ENCODE peak calls at places on chromosomes 2 and 18, in eight cellular contexts. E is brain microvascular endothelial cell, R is body of pancreas, I is AG04450, G is esophagus muscularis mucosa, F is gastrocnemius medialis, V is foreskin fibroblast, O is right atrium auricular region. X is an unnamed sample.

GRCh38 chr18:71995895-71996443 is 548.2 kb downstream of the CBLN2 start:
- DNase-seq in E (no peak), R (no peak), I (no peak), G (no peak), F (no peak), V (no peak), O (no peak), X (no peak)

GRCh38 chr2:42414158-42414557 is 53.1 kb upstream of the COX7A2L start:
- DNase-seq in E (no peak), R (no peak), I (no peak), G (no peak), F (no peak), V (no peak), O (no peak), X (no peak)

GRCh38 chr2:183035954-183036669 is 2.1 kb downstream of the NCKAP1 start:
- DNase-seq in E (no peak), R (no peak), I (no peak), G (no peak), F (no peak), V (no peak), O (no peak), X (peak)

GRCh38 chr2:35410431-35411061 is 945.0 kb upstream of the CRIM1 start:
- DNase-seq in E (peak), R (peak), I (no peak), G (no peak), F (no peak), V (no peak), O (no peak), X (peak)

GRCh38 chr2:61959381-61960293 is 54.2 kb downstream of the COMMD1 start:
- DNase-seq in E (no peak), R (no peak), I (no peak), G (no peak), F (no peak), V (no peak), O (no peak), X (no peak)

GRCh38 chr18:8890957-8891464 is 185.7 kb downstream of the MTCL1 start:
- DNase-seq in E (peak), R (no peak), I (peak), G (no peak), F (no peak), V (peak), O (no peak), X (no peak)

GRCh38 chr2:216279459-216279858 is 92.8 kb downstream of the MARCHF4 start:
- DNase-seq in E (no peak), R (peak), I (no peak), G (no peak), F (no peak), V (peak), O (no peak), X (no peak)

GRCh38 chr2:127219716-127220090 is 396 bp downstream of the CYP27C1 start:
- DNase-seq in E (no peak), R (peak), I (no peak), G (no peak), F (no peak), V (peak), O (no peak), X (peak)

GRCh38 chr2:22056621-22057132 is 932.9 kb downstream of the TDRD15 start:
- DNase-seq in E (no peak), R (no peak), I (no peak), G (no peak), F (no peak), V (no peak), O (no peak), X (no peak)

DNA sequence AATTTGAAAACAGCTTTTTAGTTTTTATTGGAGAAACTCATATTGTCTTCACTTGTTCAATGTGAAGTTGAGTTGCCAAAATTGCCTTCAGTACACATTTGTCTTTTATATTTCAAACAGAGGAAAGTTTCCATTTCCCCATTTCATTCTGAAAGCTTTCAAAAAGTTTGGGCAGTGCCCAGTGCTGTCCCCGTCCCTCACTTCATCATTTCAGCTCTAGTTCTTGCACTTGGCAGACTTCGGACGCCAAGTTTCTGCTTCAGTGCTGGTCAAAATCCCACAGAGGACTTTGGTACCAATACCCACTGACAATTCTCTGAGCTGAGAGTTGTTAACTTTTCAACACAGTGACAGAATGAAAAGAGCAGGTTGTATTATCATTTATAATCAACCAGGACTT is 43.4 kb upstream of the AQP4 start:
- DNase-seq in E (no peak), R (no peak), I (no peak), G (no peak), F (no peak), V (no peak), O (no peak), X (no peak)
- TF ChIP-seq CTCF in E (no peak), R (no peak), I (no peak), G (no peak), F (no peak), V (no peak), O (no peak), X (no peak)

GRCh38 chr2:194319222-194319992 is 1337.6 kb upstream of the SLC39A10 start:
- DNase-seq in E (no peak), R (no peak), I (no peak), G (no peak), F (no peak), V (no peak), O (no peak), X (peak)
- TF ChIP-seq CTCF in E (no peak), R (no peak), I (no peak), G (no peak), F (no peak), V (no peak), O (no peak), X (peak)

DNA sequence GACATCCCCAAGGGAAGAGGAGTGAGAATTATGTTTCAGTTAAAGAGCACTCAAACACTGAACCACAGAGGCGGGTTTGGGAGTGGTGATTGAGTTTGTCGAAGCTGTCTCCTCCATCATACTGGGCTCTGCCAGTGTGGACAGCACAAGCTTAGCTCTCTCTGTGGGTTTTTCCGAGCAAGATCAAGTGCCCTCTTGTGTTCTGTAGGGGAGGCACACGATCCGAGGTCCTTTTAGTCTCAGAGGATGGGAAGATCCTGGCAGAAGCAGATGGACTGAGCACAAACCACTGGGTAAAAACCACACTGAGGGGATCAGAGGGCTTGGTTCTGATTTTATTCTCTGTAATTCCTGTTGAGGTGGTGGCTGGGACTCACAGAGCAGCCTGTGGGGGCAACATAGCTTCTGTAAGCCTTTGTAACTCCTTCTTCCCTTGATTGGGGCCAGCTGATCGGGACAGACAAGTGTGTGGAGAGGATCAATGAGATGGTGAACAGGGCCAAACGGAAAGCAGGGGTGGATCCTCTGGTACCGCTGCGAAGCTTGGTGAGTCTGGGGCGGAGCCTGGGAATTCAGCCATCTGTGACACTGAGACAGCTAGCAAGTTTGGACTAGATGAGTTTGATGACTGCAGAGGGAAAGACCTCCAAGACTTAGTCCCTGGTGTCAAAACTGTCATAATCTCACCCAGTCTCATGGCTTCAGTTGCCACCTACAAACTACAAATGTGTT is 2.0 kb downstream of the NAGK start:
- DNase-seq in E (peak), R (peak), I (no peak), G (no peak), F (no peak), V (peak), O (no peak), X (peak)
- TF ChIP-seq CTCF in E (peak), R (no peak), I (peak), G (no peak), F (no peak), V (peak), O (peak), X (peak)

GRCh38 chr2:114027437-114027836 is 137.5 kb downstream of the ACTR3 start:
- DNase-seq in E (no peak), R (no peak), I (no peak), G (peak), F (no peak), V (no peak), O (no peak), X (no peak)

GRCh38 chr2:114022360-114023085 is 132.6 kb downstream of the ACTR3 start:
- DNase-seq in E (peak), R (no peak), I (peak), G (peak), F (no peak), V (peak), O (no peak), X (no peak)

GRCh38 chr2:114020668-114021067 is 130.8 kb downstream of the ACTR3 start:
- DNase-seq in E (no peak), R (no peak), I (no peak), G (peak), F (no peak), V (no peak), O (no peak), X (no peak)

GRCh38 chr2:114025030-114025429 is 135.1 kb downstream of the ACTR3 start:
- DNase-seq in E (no peak), R (no peak), I (no peak), G (no peak), F (no peak), V (no peak), O (no peak), X (no peak)
- TF ChIP-seq CTCF in E (no peak), R (no peak), I (no peak), G (no peak), F (no peak), V (no peak), O (no peak), X (no peak)

DNA sequence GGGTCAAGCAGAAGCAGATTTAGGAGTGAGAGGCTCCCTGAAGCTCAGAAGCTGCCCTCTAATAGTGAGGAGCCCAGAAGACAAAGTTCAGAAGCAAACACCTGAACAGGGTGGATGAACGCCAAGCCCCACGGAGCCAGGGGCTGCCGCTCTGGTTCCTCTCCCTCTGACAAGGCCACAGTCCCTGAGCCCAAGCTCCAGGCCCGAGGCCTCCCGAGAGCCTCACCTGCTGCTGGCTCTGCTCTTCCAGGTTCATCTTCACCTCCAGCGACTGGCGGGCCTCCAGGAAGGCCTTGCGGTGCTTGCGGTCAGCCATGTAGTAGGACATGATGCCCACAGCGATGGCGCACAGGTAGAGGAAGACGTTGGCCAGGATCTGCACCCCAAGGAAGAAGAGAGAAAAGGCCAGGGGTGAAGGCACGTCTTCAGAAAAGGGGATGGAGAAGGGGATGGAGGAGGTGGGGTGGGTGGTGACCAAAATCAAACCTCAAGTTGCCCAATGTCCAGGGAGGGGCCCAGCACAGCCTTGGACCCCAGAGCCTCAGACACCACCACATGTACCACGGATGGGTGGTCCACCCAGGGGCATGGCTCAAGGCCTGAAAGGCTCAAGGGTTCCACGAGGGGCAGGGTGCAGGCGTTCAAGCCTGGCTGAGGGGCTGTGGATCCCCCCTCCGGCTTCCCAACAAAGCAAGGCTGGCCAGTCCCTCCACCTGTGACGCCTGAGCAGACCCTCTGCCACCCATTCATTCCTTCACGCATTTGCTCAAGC is 47.5 kb downstream of the ADCY3 start:
- DNase-seq in E (no peak), R (no peak), I (no peak), G (no peak), F (no peak), V (no peak), O (no peak), X (no peak)
- TF ChIP-seq CTCF in E (no peak), R (no peak), I (no peak), G (no peak), F (no peak), V (no peak), O (no peak), X (no peak)

X was measured in GM20000.